ENCODE peak calls at places on chromosomes 2 and 18, in four cellular contexts. One of them, this sample, is unnamed.

GRCh38 chr2:175373001-175373727 is 191.7 kb upstream of the ATP5MC3 start:
- DNase-seq in dorsolateral prefrontal cortex: no peak
- DNase-seq in NCI-H774: no peak
- DNase-seq in left cardiac atrium: no peak
- DNase-seq in this sample: no peak

GRCh38 chr2:228426502-228427216 is 245.2 kb upstream of the SPHKAP start:
- DNase-seq in dorsolateral prefrontal cortex: no peak
- DNase-seq in NCI-H774: peak; percentile 12
- DNase-seq in left cardiac atrium: no peak
- DNase-seq in this sample: no peak

GRCh38 chr2:12430036-12430795 is 286.5 kb upstream of the TRIB2 start:
- DNase-seq in dorsolateral prefrontal cortex: no peak
- DNase-seq in NCI-H774: no peak
- DNase-seq in left cardiac atrium: no peak
- DNase-seq in this sample: no peak

GRCh38 chr18:43789234-43790000 is 512.1 kb upstream of the SYT4 start:
- DNase-seq in dorsolateral prefrontal cortex: no peak
- DNase-seq in NCI-H774: no peak
- DNase-seq in left cardiac atrium: no peak
- DNase-seq in this sample: peak; percentile 23

GRCh38 chr2:96819101-96819875 is 3.2 kb downstream of the CNNM3 start:
- DNase-seq in dorsolateral prefrontal cortex: no peak
- DNase-seq in NCI-H774: no peak
- DNase-seq in left cardiac atrium: no peak
- DNase-seq in this sample: no peak

GRCh38 chr18:71942433-71942832 is 601.7 kb downstream of the CBLN2 start:
- DNase-seq in dorsolateral prefrontal cortex: no peak
- DNase-seq in NCI-H774: no peak
- DNase-seq in left cardiac atrium: no peak
- DNase-seq in this sample: no peak

GRCh38 chr2:135246856-135247255 is 194.8 kb downstream of the RAB3GAP1 start:
- DNase-seq in dorsolateral prefrontal cortex: no peak
- DNase-seq in NCI-H774: no peak
- DNase-seq in left cardiac atrium: no peak
- DNase-seq in this sample: no peak

GRCh38 chr2:232951891-232952290 is 61.2 kb downstream of the NGEF start:
- DNase-seq in dorsolateral prefrontal cortex: no peak
- DNase-seq in NCI-H774: no peak
- DNase-seq in left cardiac atrium: no peak
- DNase-seq in this sample: no peak

GRCh38 chr18:51191139-51191717 is 6.3 kb downstream of the MEX3C start:
- DNase-seq in dorsolateral prefrontal cortex: no peak
- DNase-seq in NCI-H774: no peak
- DNase-seq in left cardiac atrium: no peak
- DNase-seq in this sample: no peak

GRCh38 chr18:68604256-68604655 is 110.7 kb downstream of the TMX3 start:
- DNase-seq in dorsolateral prefrontal cortex: no peak
- DNase-seq in NCI-H774: no peak
- DNase-seq in left cardiac atrium: no peak
- DNase-seq in this sample: no peak

GRCh38 chr2:240325654-240326031 is 109.8 kb upstream of the GPC1 start:
- DNase-seq in dorsolateral prefrontal cortex: peak; percentile 56
- DNase-seq in NCI-H774: no peak
- DNase-seq in left cardiac atrium: peak; percentile 50
- DNase-seq in this sample: no peak

GRCh38 chr2:74238879-74239278 is 40.5 kb downstream of the MTHFD2 start:
- DNase-seq in dorsolateral prefrontal cortex: no peak
- DNase-seq in NCI-H774: no peak
- DNase-seq in left cardiac atrium: no peak
- DNase-seq in this sample: no peak

GRCh38 chr2:20577495-20578235 is 73.2 kb downstream of the HS1BP3 start:
- DNase-seq in dorsolateral prefrontal cortex: no peak
- DNase-seq in NCI-H774: no peak
- DNase-seq in left cardiac atrium: peak; percentile 40
- DNase-seq in this sample: no peak

GRCh38 chr2:95073856-95074662 is 47.5 kb downstream of the MRPS5 start:
- DNase-seq in dorsolateral prefrontal cortex: peak; percentile 90
- DNase-seq in NCI-H774: no peak
- DNase-seq in left cardiac atrium: no peak
- DNase-seq in this sample: no peak

GRCh38 chr2:241728627-241729026 is 5.8 kb upstream of the D2HGDH start:
- DNase-seq in dorsolateral prefrontal cortex: peak; percentile 67
- DNase-seq in NCI-H774: no peak
- DNase-seq in left cardiac atrium: peak; percentile 82
- DNase-seq in this sample: no peak

GRCh38 chr2:168086805-168087204 is 160.6 kb downstream of the STK39 start:
- DNase-seq in dorsolateral prefrontal cortex: no peak
- DNase-seq in NCI-H774: no peak
- DNase-seq in left cardiac atrium: no peak
- DNase-seq in this sample: no peak

GRCh38 chr2:88735133-88735532 is 43.7 kb downstream of the RPIA start:
- DNase-seq in dorsolateral prefrontal cortex: no peak
- DNase-seq in NCI-H774: no peak
- DNase-seq in left cardiac atrium: no peak
- DNase-seq in this sample: no peak

GRCh38 chr18:9808530-9809241 is 77.1 kb upstream of the TXNDC2 start:
- DNase-seq in dorsolateral prefrontal cortex: no peak
- DNase-seq in NCI-H774: no peak
- DNase-seq in left cardiac atrium: no peak
- DNase-seq in this sample: no peak

GRCh38 chr18:25136416-25137132 is 215.4 kb downstream of the ZNF521 start:
- DNase-seq in dorsolateral prefrontal cortex: no peak
- DNase-seq in NCI-H774: no peak
- DNase-seq in left cardiac atrium: peak; percentile 36
- DNase-seq in this sample: no peak

GRCh38 chr2:22807876-22808275 is 577.1 kb upstream of the KLHL29 start:
- DNase-seq in dorsolateral prefrontal cortex: no peak
- DNase-seq in NCI-H774: no peak
- DNase-seq in left cardiac atrium: no peak
- DNase-seq in this sample: no peak

GRCh38 chr2:26976242-26976641 is 5.8 kb downstream of the MAPRE3 start:
- DNase-seq in dorsolateral prefrontal cortex: no peak
- DNase-seq in NCI-H774: no peak
- DNase-seq in left cardiac atrium: no peak
- DNase-seq in this sample: no peak

GRCh38 chr2:71669628-71670429 is 216.5 kb downstream of the DYSF start:
- DNase-seq in dorsolateral prefrontal cortex: no peak
- DNase-seq in NCI-H774: no peak
- DNase-seq in left cardiac atrium: no peak
- DNase-seq in this sample: no peak

GRCh38 chr18:36843199-36843598 is 14.3 kb downstream of the KIAA1328 start:
- DNase-seq in dorsolateral prefrontal cortex: no peak
- DNase-seq in NCI-H774: no peak
- DNase-seq in left cardiac atrium: no peak
- DNase-seq in this sample: no peak

GRCh38 chr2:157438907-157439791 is 4.7 kb downstream of the CYTIP start:
- DNase-seq in dorsolateral prefrontal cortex: no peak
- DNase-seq in NCI-H774: no peak
- DNase-seq in left cardiac atrium: no peak
- DNase-seq in this sample: no peak

GRCh38 chr2:38315707-38316333 is 61.3 kb downstream of the ATL2 start:
- DNase-seq in dorsolateral prefrontal cortex: no peak
- DNase-seq in NCI-H774: peak; percentile 12
- DNase-seq in left cardiac atrium: no peak
- DNase-seq in this sample: peak; percentile 24

GRCh38 chr2:172084484-172084733 is 898 bp upstream of the DLX1 start:
- DNase-seq in dorsolateral prefrontal cortex: no peak
- DNase-seq in NCI-H774: no peak
- DNase-seq in left cardiac atrium: no peak
- DNase-seq in this sample: no peak

GRCh38 chr18:23259701-23260661 is 124.7 kb downstream of the CABLES1 start:
- DNase-seq in dorsolateral prefrontal cortex: no peak
- DNase-seq in NCI-H774: peak; percentile 68
- DNase-seq in left cardiac atrium: peak; percentile 86
- DNase-seq in this sample: no peak

GRCh38 chr18:13183790-13184189 is 34.8 kb upstream of the LDLRAD4 start:
- DNase-seq in dorsolateral prefrontal cortex: no peak
- DNase-seq in NCI-H774: no peak
- DNase-seq in left cardiac atrium: no peak
- DNase-seq in this sample: no peak

GRCh38 chr2:220001693-220002260 is 374.3 kb downstream of the SLC4A3 start:
- DNase-seq in dorsolateral prefrontal cortex: no peak
- DNase-seq in NCI-H774: no peak
- DNase-seq in left cardiac atrium: no peak
- DNase-seq in this sample: no peak

GRCh38 chr2:95761556-95761955 is 169.8 kb downstream of the TRIM43 start:
- DNase-seq in dorsolateral prefrontal cortex: no peak
- DNase-seq in NCI-H774: no peak
- DNase-seq in left cardiac atrium: no peak
- DNase-seq in this sample: no peak

GRCh38 chr2:29207352-29207751 is 92.1 kb downstream of the CLIP4 start:
- DNase-seq in dorsolateral prefrontal cortex: no peak
- DNase-seq in NCI-H774: no peak
- DNase-seq in left cardiac atrium: no peak
- DNase-seq in this sample: no peak

GRCh38 chr18:8609711-8610441 is 639 bp downstream of the RAB12 start:
- DNase-seq in dorsolateral prefrontal cortex: no peak
- DNase-seq in NCI-H774: no peak
- DNase-seq in left cardiac atrium: peak; percentile 26
- DNase-seq in this sample: no peak

GRCh38 chr18:45839415-45840395 is 14.2 kb downstream of the SIGLEC15 start:
- DNase-seq in dorsolateral prefrontal cortex: no peak
- DNase-seq in NCI-H774: no peak
- DNase-seq in left cardiac atrium: no peak
- DNase-seq in this sample: no peak

GRCh38 chr2:61363580-61363979 is 107.3 kb downstream of the USP34 start:
- DNase-seq in dorsolateral prefrontal cortex: no peak
- DNase-seq in NCI-H774: no peak
- DNase-seq in left cardiac atrium: no peak
- DNase-seq in this sample: no peak

GRCh38 chr2:31413876-31414550 is 529 bp downstream of the XDH start:
- DNase-seq in dorsolateral prefrontal cortex: no peak
- DNase-seq in NCI-H774: no peak
- DNase-seq in left cardiac atrium: no peak
- DNase-seq in this sample: no peak

GRCh38 chr2:228983700-228984099 is 287.4 kb downstream of the PID1 start:
- DNase-seq in dorsolateral prefrontal cortex: no peak
- DNase-seq in NCI-H774: no peak
- DNase-seq in left cardiac atrium: no peak
- DNase-seq in this sample: no peak

GRCh38 chr2:39632871-39633270 is 32.8 kb upstream of the TMEM178A start:
- DNase-seq in dorsolateral prefrontal cortex: no peak
- DNase-seq in NCI-H774: no peak
- DNase-seq in left cardiac atrium: no peak
- DNase-seq in this sample: no peak

GRCh38 chr18:31102020-31102684 is at the start of gene DSC2:
- DNase-seq in dorsolateral prefrontal cortex: no peak
- DNase-seq in NCI-H774: peak; percentile 21
- DNase-seq in left cardiac atrium: peak; percentile 33
- DNase-seq in this sample: no peak

GRCh38 chr2:74617123-74617522 is 31.0 kb downstream of the M1AP start:
- DNase-seq in dorsolateral prefrontal cortex: no peak
- DNase-seq in NCI-H774: no peak
- DNase-seq in left cardiac atrium: no peak
- DNase-seq in this sample: no peak